ENCODE peak calls at places on chromosomes 11 and 22, in ten cellular contexts. One of them, this sample, is unnamed.

GRCh38 chr11:97966901-97967300 is 1053.8 kb upstream of the CNTN5 start:
- DNase-seq in cardiac fibroblast: no peak
- DNase-seq in epithelial cell of esophagus: peak
- DNase-seq in CD8-positive, alpha-beta T cell: no peak
- DNase-seq in colonic mucosa: no peak
- DNase-seq in fibroblast of lung: no peak
- DNase-seq in spleen: no peak
- DNase-seq in tibial nerve: no peak
- DNase-seq in dorsolateral prefrontal cortex: no peak
- DNase-seq in kidney epithelial cell: no peak
- DNase-seq in this sample: no peak

GRCh38 chr22:49550766-49551362 is 276.8 kb downstream of the BRD1 start:
- DNase-seq in cardiac fibroblast: no peak
- DNase-seq in dorsolateral prefrontal cortex: peak
- DNase-seq in kidney epithelial cell: no peak
- DNase-seq in fibroblast of lung: no peak
- DNase-seq in tibial nerve: no peak
- DNase-seq in colonic mucosa: no peak
- DNase-seq in CD8-positive, alpha-beta T cell: no peak
- DNase-seq in spleen: peak
- DNase-seq in epithelial cell of esophagus: no peak
- DNase-seq in this sample: no peak

GRCh38 chr11:45751430-45751829 is 53.5 kb upstream of the SLC35C1 start:
- DNase-seq in spleen: no peak
- DNase-seq in colonic mucosa: no peak
- DNase-seq in tibial nerve: no peak
- DNase-seq in dorsolateral prefrontal cortex: peak
- DNase-seq in epithelial cell of esophagus: no peak
- DNase-seq in fibroblast of lung: no peak
- DNase-seq in cardiac fibroblast: no peak
- DNase-seq in CD8-positive, alpha-beta T cell: no peak
- DNase-seq in kidney epithelial cell: no peak
- DNase-seq in this sample: no peak

GRCh38 chr11:103433380-103433779 is 324.2 kb downstream of the DYNC2H1 start:
- DNase-seq in CD8-positive, alpha-beta T cell: no peak
- DNase-seq in epithelial cell of esophagus: peak
- DNase-seq in kidney epithelial cell: peak
- DNase-seq in colonic mucosa: no peak
- DNase-seq in dorsolateral prefrontal cortex: no peak
- DNase-seq in fibroblast of lung: peak
- DNase-seq in cardiac fibroblast: peak
- DNase-seq in spleen: no peak
- DNase-seq in tibial nerve: no peak
- DNase-seq in this sample: peak

GRCh38 chr11:3188496-3189192 is 23.5 kb upstream of the OSBPL5 start:
- DNase-seq in fibroblast of lung: peak
- DNase-seq in spleen: no peak
- DNase-seq in kidney epithelial cell: no peak
- DNase-seq in epithelial cell of esophagus: no peak
- DNase-seq in colonic mucosa: no peak
- DNase-seq in cardiac fibroblast: no peak
- DNase-seq in tibial nerve: no peak
- DNase-seq in dorsolateral prefrontal cortex: no peak
- DNase-seq in CD8-positive, alpha-beta T cell: no peak
- DNase-seq in this sample: no peak

GRCh38 chr11:28581286-28582242 is 473.4 kb downstream of the METTL15 start:
- DNase-seq in epithelial cell of esophagus: peak
- DNase-seq in fibroblast of lung: peak
- DNase-seq in CD8-positive, alpha-beta T cell: no peak
- DNase-seq in tibial nerve: no peak
- DNase-seq in cardiac fibroblast: peak
- DNase-seq in spleen: no peak
- DNase-seq in colonic mucosa: no peak
- DNase-seq in kidney epithelial cell: no peak
- DNase-seq in dorsolateral prefrontal cortex: no peak
- DNase-seq in this sample: peak

GRCh38 chr11:35111171-35112055 is 27.6 kb upstream of the CD44 start:
- DNase-seq in dorsolateral prefrontal cortex: no peak
- DNase-seq in fibroblast of lung: peak
- DNase-seq in kidney epithelial cell: peak
- DNase-seq in colonic mucosa: peak
- DNase-seq in cardiac fibroblast: peak
- DNase-seq in tibial nerve: no peak
- DNase-seq in CD8-positive, alpha-beta T cell: no peak
- DNase-seq in epithelial cell of esophagus: peak
- DNase-seq in spleen: no peak
- DNase-seq in this sample: peak

GRCh38 chr11:19903620-19904069 is 191.0 kb downstream of the NAV2 start:
- DNase-seq in cardiac fibroblast: peak
- DNase-seq in dorsolateral prefrontal cortex: peak
- DNase-seq in spleen: no peak
- DNase-seq in kidney epithelial cell: no peak
- DNase-seq in fibroblast of lung: peak
- DNase-seq in epithelial cell of esophagus: peak
- DNase-seq in tibial nerve: peak
- DNase-seq in CD8-positive, alpha-beta T cell: peak
- DNase-seq in colonic mucosa: peak
- DNase-seq in this sample: peak

GRCh38 chr22:21760640-21761039 is 25.0 kb upstream of the YPEL1 start:
- DNase-seq in tibial nerve: no peak
- DNase-seq in dorsolateral prefrontal cortex: no peak
- DNase-seq in epithelial cell of esophagus: peak
- DNase-seq in colonic mucosa: no peak
- DNase-seq in cardiac fibroblast: peak
- DNase-seq in spleen: no peak
- DNase-seq in CD8-positive, alpha-beta T cell: no peak
- DNase-seq in fibroblast of lung: peak
- DNase-seq in kidney epithelial cell: no peak
- DNase-seq in this sample: peak

GRCh38 chr11:61791737-61792309 is 576 bp downstream of the TMEM258 start:
- DNase-seq in tibial nerve: peak
- DNase-seq in fibroblast of lung: peak
- DNase-seq in dorsolateral prefrontal cortex: peak
- DNase-seq in cardiac fibroblast: peak
- DNase-seq in kidney epithelial cell: peak
- DNase-seq in spleen: no peak
- DNase-seq in CD8-positive, alpha-beta T cell: peak
- DNase-seq in colonic mucosa: peak
- DNase-seq in epithelial cell of esophagus: peak
- DNase-seq in this sample: peak

GRCh38 chr22:44954113-44954512 is 55.7 kb downstream of the PHF21B start:
- DNase-seq in epithelial cell of esophagus: no peak
- DNase-seq in CD8-positive, alpha-beta T cell: no peak
- DNase-seq in cardiac fibroblast: no peak
- DNase-seq in tibial nerve: no peak
- DNase-seq in colonic mucosa: no peak
- DNase-seq in dorsolateral prefrontal cortex: no peak
- DNase-seq in spleen: no peak
- DNase-seq in kidney epithelial cell: no peak
- DNase-seq in fibroblast of lung: no peak
- DNase-seq in this sample: no peak

GRCh38 chr22:44956835-44957234 is 53.0 kb downstream of the PHF21B start:
- DNase-seq in colonic mucosa: no peak
- DNase-seq in fibroblast of lung: no peak
- DNase-seq in spleen: no peak
- DNase-seq in epithelial cell of esophagus: no peak
- DNase-seq in kidney epithelial cell: no peak
- DNase-seq in dorsolateral prefrontal cortex: no peak
- DNase-seq in cardiac fibroblast: no peak
- DNase-seq in CD8-positive, alpha-beta T cell: no peak
- DNase-seq in tibial nerve: no peak
- DNase-seq in this sample: no peak

GRCh38 chr22:44952863-44953790 is 56.7 kb downstream of the PHF21B start:
- DNase-seq in dorsolateral prefrontal cortex: no peak
- DNase-seq in epithelial cell of esophagus: no peak
- DNase-seq in cardiac fibroblast: no peak
- DNase-seq in fibroblast of lung: no peak
- DNase-seq in colonic mucosa: no peak
- DNase-seq in kidney epithelial cell: no peak
- DNase-seq in spleen: no peak
- DNase-seq in tibial nerve: no peak
- DNase-seq in CD8-positive, alpha-beta T cell: no peak
- DNase-seq in this sample: no peak

GRCh38 chr22:44955102-44955501 is 54.7 kb downstream of the PHF21B start:
- DNase-seq in epithelial cell of esophagus: no peak
- DNase-seq in CD8-positive, alpha-beta T cell: no peak
- DNase-seq in kidney epithelial cell: no peak
- DNase-seq in fibroblast of lung: no peak
- DNase-seq in spleen: no peak
- DNase-seq in colonic mucosa: no peak
- DNase-seq in cardiac fibroblast: no peak
- DNase-seq in dorsolateral prefrontal cortex: no peak
- DNase-seq in tibial nerve: no peak
- DNase-seq in this sample: no peak

GRCh38 chr22:44957267-44957905 is 52.4 kb downstream of the PHF21B start:
- DNase-seq in epithelial cell of esophagus: no peak
- DNase-seq in kidney epithelial cell: no peak
- DNase-seq in dorsolateral prefrontal cortex: no peak
- DNase-seq in fibroblast of lung: no peak
- DNase-seq in cardiac fibroblast: no peak
- DNase-seq in colonic mucosa: no peak
- DNase-seq in CD8-positive, alpha-beta T cell: no peak
- DNase-seq in spleen: no peak
- DNase-seq in tibial nerve: no peak
- DNase-seq in this sample: no peak
- H3K4me3 ChIP-seq in epithelial cell of esophagus: no peak
- H3K4me3 ChIP-seq in kidney epithelial cell: no peak
- H3K4me3 ChIP-seq in dorsolateral prefrontal cortex: no peak
- H3K4me3 ChIP-seq in fibroblast of lung: no peak
- H3K4me3 ChIP-seq in cardiac fibroblast: no peak
- H3K4me3 ChIP-seq in colonic mucosa: no peak
- H3K4me3 ChIP-seq in CD8-positive, alpha-beta T cell: no peak
- H3K4me3 ChIP-seq in spleen: no peak
- H3K4me3 ChIP-seq in tibial nerve: no peak
- H3K4me3 ChIP-seq in this sample: no peak

GRCh38 chr22:32474635-32475427 is at the start of gene FBXO7:
- DNase-seq in cardiac fibroblast: peak
- DNase-seq in epithelial cell of esophagus: peak
- DNase-seq in kidney epithelial cell: no peak
- DNase-seq in spleen: peak
- DNase-seq in dorsolateral prefrontal cortex: peak
- DNase-seq in colonic mucosa: peak
- DNase-seq in CD8-positive, alpha-beta T cell: peak
- DNase-seq in fibroblast of lung: peak
- DNase-seq in tibial nerve: peak
- DNase-seq in this sample: peak
- TF ChIP-seq CTCF in cardiac fibroblast: peak
- TF ChIP-seq CTCF in epithelial cell of esophagus: peak
- TF ChIP-seq CTCF in kidney epithelial cell: peak
- TF ChIP-seq CTCF in spleen: peak
- TF ChIP-seq CTCF in dorsolateral prefrontal cortex: peak
- TF ChIP-seq CTCF in colonic mucosa: no peak
- TF ChIP-seq CTCF in CD8-positive, alpha-beta T cell: peak
- TF ChIP-seq CTCF in fibroblast of lung: peak
- TF ChIP-seq CTCF in tibial nerve: peak
- TF ChIP-seq CTCF in this sample: peak

DNA sequence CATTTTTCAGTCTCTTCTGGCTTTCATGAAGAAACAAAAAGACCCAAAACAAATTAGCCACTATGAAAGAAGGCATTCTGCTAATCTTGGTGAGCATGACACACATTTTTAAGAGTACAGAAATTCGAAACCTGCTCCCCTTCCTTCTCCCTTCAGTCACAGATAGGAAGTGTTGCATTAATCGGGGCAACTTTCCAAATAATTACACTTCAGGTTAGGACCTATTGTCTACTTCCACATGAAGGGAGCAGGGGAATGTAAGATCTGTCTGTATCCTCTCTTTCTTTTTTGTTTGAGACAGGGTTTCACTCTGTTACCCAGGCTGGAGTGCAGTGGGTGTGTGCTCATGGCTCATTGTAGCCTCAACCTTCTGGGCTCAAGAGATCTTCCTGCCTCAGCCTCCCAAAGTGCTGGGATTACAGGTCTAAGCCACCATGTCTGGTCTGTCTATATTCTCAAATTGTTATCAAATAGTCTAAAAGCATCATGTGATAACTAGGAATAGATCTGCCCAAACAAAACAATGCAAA is 45.8 kb downstream of the NCAM1 start:
- DNase-seq in cardiac fibroblast: no peak
- DNase-seq in CD8-positive, alpha-beta T cell: no peak
- DNase-seq in fibroblast of lung: peak
- DNase-seq in dorsolateral prefrontal cortex: no peak
- DNase-seq in epithelial cell of esophagus: no peak
- DNase-seq in kidney epithelial cell: no peak
- DNase-seq in spleen: no peak
- DNase-seq in tibial nerve: no peak
- DNase-seq in colonic mucosa: no peak
- DNase-seq in this sample: peak
- H3K4me3 ChIP-seq in cardiac fibroblast: no peak
- H3K4me3 ChIP-seq in CD8-positive, alpha-beta T cell: no peak
- H3K4me3 ChIP-seq in fibroblast of lung: no peak
- H3K4me3 ChIP-seq in dorsolateral prefrontal cortex: no peak
- H3K4me3 ChIP-seq in epithelial cell of esophagus: no peak
- H3K4me3 ChIP-seq in kidney epithelial cell: no peak
- H3K4me3 ChIP-seq in spleen: no peak
- H3K4me3 ChIP-seq in tibial nerve: no peak
- H3K4me3 ChIP-seq in colonic mucosa: no peak
- H3K4me3 ChIP-seq in this sample: no peak

DNA sequence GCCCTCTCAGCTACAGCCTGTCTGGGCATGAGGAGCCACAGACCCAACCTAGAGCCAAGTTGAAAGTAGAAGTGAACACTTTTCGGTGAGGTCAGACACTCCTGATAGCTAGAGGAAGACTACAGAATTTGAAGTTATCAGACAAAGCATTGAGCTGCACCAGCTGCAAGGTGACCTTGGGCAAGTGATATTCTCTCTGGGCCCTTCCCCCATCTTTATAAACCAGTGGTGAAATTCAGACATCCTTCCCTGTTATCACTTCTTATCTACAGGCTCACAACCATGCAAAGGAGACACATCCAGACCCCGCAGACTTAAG is 8.0 kb upstream of the PMM1 start:
- DNase-seq in fibroblast of lung: no peak
- DNase-seq in tibial nerve: no peak
- DNase-seq in colonic mucosa: no peak
- DNase-seq in epithelial cell of esophagus: no peak
- DNase-seq in cardiac fibroblast: no peak
- DNase-seq in dorsolateral prefrontal cortex: no peak
- DNase-seq in CD8-positive, alpha-beta T cell: no peak
- DNase-seq in spleen: no peak
- DNase-seq in kidney epithelial cell: no peak
- DNase-seq in this sample: no peak
- TF ChIP-seq CTCF in fibroblast of lung: no peak
- TF ChIP-seq CTCF in tibial nerve: no peak
- TF ChIP-seq CTCF in colonic mucosa: no peak
- TF ChIP-seq CTCF in epithelial cell of esophagus: no peak
- TF ChIP-seq CTCF in cardiac fibroblast: no peak
- TF ChIP-seq CTCF in dorsolateral prefrontal cortex: no peak
- TF ChIP-seq CTCF in CD8-positive, alpha-beta T cell: peak
- TF ChIP-seq CTCF in spleen: no peak
- TF ChIP-seq CTCF in kidney epithelial cell: no peak
- TF ChIP-seq CTCF in this sample: no peak

DNA sequence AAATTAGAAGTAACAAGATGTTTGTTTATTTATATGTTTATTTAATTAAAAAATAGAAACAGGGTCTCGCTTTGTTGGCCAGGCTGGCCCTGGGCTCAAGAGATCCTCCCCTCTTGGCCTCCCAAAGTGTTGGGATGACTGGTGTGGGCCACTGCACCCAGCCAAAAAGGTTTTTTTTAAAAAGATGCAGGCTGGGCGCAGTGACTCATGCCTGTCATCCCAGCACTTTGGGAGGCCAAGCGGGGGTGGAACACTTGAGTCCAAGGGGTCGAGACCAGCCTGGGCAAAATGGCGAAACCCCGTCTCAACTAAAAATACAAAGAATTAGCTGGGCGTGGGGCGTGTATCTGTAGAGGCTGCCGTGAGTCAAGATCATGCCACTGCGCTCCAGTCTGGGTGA is 13.4 kb downstream of the DRD4 start:
- DNase-seq in CD8-positive, alpha-beta T cell: no peak
- DNase-seq in colonic mucosa: no peak
- DNase-seq in fibroblast of lung: no peak
- DNase-seq in tibial nerve: no peak
- DNase-seq in dorsolateral prefrontal cortex: no peak
- DNase-seq in spleen: no peak
- DNase-seq in kidney epithelial cell: no peak
- DNase-seq in epithelial cell of esophagus: no peak
- DNase-seq in cardiac fibroblast: peak
- DNase-seq in this sample: no peak
- H3K4me3 ChIP-seq in CD8-positive, alpha-beta T cell: no peak
- H3K4me3 ChIP-seq in colonic mucosa: no peak
- H3K4me3 ChIP-seq in fibroblast of lung: no peak
- H3K4me3 ChIP-seq in tibial nerve: no peak
- H3K4me3 ChIP-seq in dorsolateral prefrontal cortex: no peak
- H3K4me3 ChIP-seq in spleen: no peak
- H3K4me3 ChIP-seq in kidney epithelial cell: no peak
- H3K4me3 ChIP-seq in epithelial cell of esophagus: no peak
- H3K4me3 ChIP-seq in cardiac fibroblast: no peak
- H3K4me3 ChIP-seq in this sample: no peak